ENCODE peak calls at places on chromosomes 11 and 22, in seven cellular contexts. Z, F, L, G, X, D and N are unnamed samples.

GRCh38 chr11:126736682-126737404 is 263.7 kb downstream of the KIRREL3 start:
- DNase-seq in F (no peak), Z (no peak), L (no peak), D (no peak), X (no peak), G (no peak), N (no peak)

GRCh38 chr11:34261820-34262219 is 96.0 kb downstream of the ABTB2 start:
- DNase-seq in X (no peak), Z (no peak), L (no peak), G (no peak), D (no peak), F (no peak), N (no peak)

GRCh38 chr11:20113147-20113435 is 47.2 kb downstream of the DBX1 start:
- DNase-seq in F (no peak), X (no peak), L (no peak), G (no peak), D (no peak), Z (no peak), N (no peak)

GRCh38 chr22:47337161-47337621 is 574.7 kb downstream of the TBC1D22A start:
- DNase-seq in F (no peak), X (no peak), Z (no peak), G (no peak), D (no peak), L (no peak), N (no peak)

GRCh38 chr11:46281374-46281831 is 3.9 kb downstream of the CREB3L1 start:
- DNase-seq in X (no peak), F (peak), G (no peak), Z (no peak), D (no peak), L (peak), N (no peak)

GRCh38 chr11:63015521-63016215 is at the start of gene SLC22A8:
- DNase-seq in L (peak), D (no peak), Z (no peak), F (no peak), G (no peak), X (no peak), N (no peak)

GRCh38 chr11:64372802-64373597 is 14.0 kb downstream of the RPS6KA4 start:
- DNase-seq in Z (no peak), X (peak), D (no peak), L (peak), F (no peak), G (no peak), N (no peak)

GRCh38 chr11:111403021-111403725 is 24.1 kb upstream of the POU2AF1 start:
- DNase-seq in D (no peak), L (no peak), Z (no peak), X (peak), G (no peak), F (no peak), N (no peak)

GRCh38 chr11:76251576-76251975 is 45.3 kb upstream of the WNT11 start:
- DNase-seq in L (no peak), Z (no peak), G (no peak), X (no peak), D (no peak), F (no peak), N (no peak)

GRCh38 chr11:117490019-117490679 is 162.5 kb downstream of the CEP164 start:
- DNase-seq in D (no peak), X (no peak), L (peak), F (no peak), G (no peak), Z (no peak), N (no peak)

GRCh38 chr11:47689480-47689879 is 25.7 kb downstream of the AGBL2 start:
- DNase-seq in X (no peak), Z (no peak), D (no peak), F (no peak), L (no peak), G (no peak), N (no peak)

GRCh38 chr11:32881286-32881685 is 11.3 kb upstream of the QSER1 start:
- DNase-seq in G (no peak), X (no peak), L (no peak), F (no peak), Z (no peak), D (no peak), N (no peak)

GRCh38 chr22:17412232-17412631 is 43.0 kb downstream of the CECR2 start:
- DNase-seq in Z (no peak), D (no peak), X (peak), G (no peak), L (peak), F (no peak), N (peak)

GRCh38 chr22:49205401-49205800 is 622.3 kb downstream of the BRD1 start:
- DNase-seq in L (no peak), G (no peak), D (no peak), F (no peak), X (no peak), Z (no peak), N (no peak)

GRCh38 chr11:22163394-22163797 is 29.5 kb upstream of the ANO5 start:
- DNase-seq in Z (no peak), D (no peak), L (no peak), G (peak), X (no peak), F (no peak), N (peak)

GRCh38 chr11:114195981-114196731 is 100.0 kb upstream of the NNMT start:
- DNase-seq in X (no peak), Z (no peak), G (no peak), L (no peak), D (no peak), F (no peak), N (no peak)

GRCh38 chr11:71309181-71309580 is 56.8 kb upstream of the SHANK2 start:
- DNase-seq in L (no peak), D (no peak), F (no peak), X (no peak), Z (no peak), G (no peak), N (peak)

GRCh38 chr11:57116654-57117053 is 65.1 kb upstream of the LRRC55 start:
- DNase-seq in X (peak), F (peak), Z (no peak), D (peak), L (peak), G (no peak), N (no peak)

GRCh38 chr11:100687032-100687629 is at the start of gene ARHGAP42:
- DNase-seq in F (peak), Z (peak), D (peak), G (peak), X (peak), L (peak), N (peak)

GRCh38 chr22:23238707-23239106 is 58.4 kb downstream of the BCR start:
- DNase-seq in F (no peak), Z (no peak), D (no peak), G (peak), X (no peak), L (no peak), N (no peak)

GRCh38 chr11:73245461-73245860 is 26.7 kb upstream of the P2RY6 start:
- DNase-seq in G (no peak), X (no peak), D (no peak), L (no peak), F (no peak), Z (no peak), N (peak)

GRCh38 chr11:128399186-128399585 is 188.2 kb downstream of the ETS1 start:
- DNase-seq in L (no peak), Z (no peak), X (no peak), D (no peak), G (no peak), F (peak), N (no peak)

GRCh38 chr22:42926034-42926433 is 69.0 kb upstream of the ARFGAP3 start:
- DNase-seq in G (peak), D (no peak), Z (no peak), L (no peak), X (no peak), F (no peak), N (peak)

GRCh38 chr11:1486054-1486825 is at the start of gene MOB2:
- DNase-seq in D (no peak), G (peak), L (peak), X (no peak), Z (no peak), F (no peak), N (peak)

GRCh38 chr11:79266391-79266790 is 174.4 kb downstream of the TENM4 start:
- DNase-seq in X (no peak), D (no peak), G (no peak), F (no peak), L (no peak), Z (no peak), N (no peak)

GRCh38 chr11:112004389-112004788 is 20.8 kb upstream of the DLAT start:
- DNase-seq in G (no peak), X (no peak), Z (peak), F (peak), D (peak), L (peak), N (no peak)

GRCh38 chr11:45429719-45430118 is 143.6 kb upstream of the SYT13 start:
- DNase-seq in X (no peak), D (no peak), Z (no peak), L (no peak), G (no peak), F (no peak), N (no peak)

GRCh38 chr11:17699157-17700114 is 19.9 kb upstream of the MYOD1 start:
- DNase-seq in L (no peak), D (no peak), F (no peak), X (no peak), G (no peak), Z (no peak), N (no peak)

GRCh38 chr11:72570893-72571741 is 103.1 kb downstream of the PDE2A start:
- DNase-seq in D (no peak), L (no peak), Z (no peak), F (no peak), X (no peak), G (no peak), N (peak)

GRCh38 chr11:71155846-71156245 is 96.5 kb downstream of the SHANK2 start:
- DNase-seq in X (no peak), L (no peak), Z (no peak), D (no peak), F (no peak), G (no peak), N (no peak)

GRCh38 chr11:36300651-36301050 is 4.6 kb downstream of the PRR5L start:
- DNase-seq in X (peak), G (no peak), F (no peak), D (no peak), Z (no peak), L (no peak), N (peak)

GRCh38 chr11:7204778-7205177 is 46.9 kb upstream of the SYT9 start:
- DNase-seq in X (no peak), G (no peak), Z (no peak), L (no peak), F (no peak), D (no peak), N (no peak)

GRCh38 chr11:129911298-129911697 is 15.9 kb upstream of the NFRKB start:
- DNase-seq in Z (no peak), G (no peak), X (no peak), L (no peak), F (no peak), D (no peak), N (no peak)